ENCODE peak calls at places on chromosomes 3 and 15, in seven cellular contexts. One of them, this sample, is unnamed.

GRCh38 chr3:38116471-38117162 is 20.3 kb downstream of the ACAA1 start:
- DNase-seq in hepatocyte: no peak
- DNase-seq in trophoblast cell: no peak
- DNase-seq in ovary: no peak
- DNase-seq in suprapubic skin: peak; percentile 72
- DNase-seq in left ventricle myocardium inferior: no peak
- DNase-seq in CD8-positive, alpha-beta T cell: no peak
- DNase-seq in this sample: no peak

GRCh38 chr15:74406992-74407705 is 26.6 kb downstream of the SEMA7A start:
- DNase-seq in trophoblast cell: peak; percentile 88
- DNase-seq in suprapubic skin: no peak
- DNase-seq in CD8-positive, alpha-beta T cell: no peak
- DNase-seq in left ventricle myocardium inferior: no peak
- DNase-seq in hepatocyte: peak; percentile 60
- DNase-seq in ovary: peak; percentile 59
- DNase-seq in this sample: peak; percentile 70

GRCh38 chr3:74614133-74614967 is at the start of gene CNTN3:
- DNase-seq in trophoblast cell: peak; percentile 4
- DNase-seq in CD8-positive, alpha-beta T cell: no peak
- DNase-seq in hepatocyte: peak; percentile 74
- DNase-seq in suprapubic skin: no peak
- DNase-seq in ovary: peak; percentile 16
- DNase-seq in left ventricle myocardium inferior: peak; percentile 21
- DNase-seq in this sample: peak; percentile 64

GRCh38 chr15:90221251-90221900 is 12.4 kb downstream of the CIB1 start:
- DNase-seq in hepatocyte: peak; percentile 84
- DNase-seq in CD8-positive, alpha-beta T cell: no peak
- DNase-seq in left ventricle myocardium inferior: peak; percentile 74
- DNase-seq in suprapubic skin: no peak
- DNase-seq in trophoblast cell: peak; percentile 96
- DNase-seq in ovary: peak; percentile 85
- DNase-seq in this sample: peak; percentile 86

GRCh38 chr15:68309024-68309423 is 31.5 kb downstream of the FEM1B start:
- DNase-seq in left ventricle myocardium inferior: no peak
- DNase-seq in ovary: no peak
- DNase-seq in hepatocyte: no peak
- DNase-seq in CD8-positive, alpha-beta T cell: no peak
- DNase-seq in trophoblast cell: no peak
- DNase-seq in suprapubic skin: no peak
- DNase-seq in this sample: no peak

GRCh38 chr3:8443829-8444791 is 57.5 kb upstream of the LMCD1 start:
- DNase-seq in suprapubic skin: peak; percentile 88
- DNase-seq in left ventricle myocardium inferior: peak; percentile 77
- DNase-seq in trophoblast cell: peak; percentile 94
- DNase-seq in hepatocyte: peak; percentile 97
- DNase-seq in CD8-positive, alpha-beta T cell: no peak
- DNase-seq in ovary: peak; percentile 83
- DNase-seq in this sample: peak; percentile 96

GRCh38 chr15:77592768-77593167 is 39.9 kb downstream of the LINGO1 start:
- DNase-seq in trophoblast cell: no peak
- DNase-seq in left ventricle myocardium inferior: no peak
- DNase-seq in ovary: no peak
- DNase-seq in CD8-positive, alpha-beta T cell: no peak
- DNase-seq in suprapubic skin: no peak
- DNase-seq in hepatocyte: no peak
- DNase-seq in this sample: no peak

GRCh38 chr15:101250931-101251829 is 668 bp downstream of the CHSY1 start:
- DNase-seq in trophoblast cell: peak; percentile 54
- DNase-seq in suprapubic skin: no peak
- DNase-seq in ovary: peak; percentile 50
- DNase-seq in CD8-positive, alpha-beta T cell: no peak
- DNase-seq in left ventricle myocardium inferior: no peak
- DNase-seq in hepatocyte: peak; percentile 84
- DNase-seq in this sample: peak; percentile 70

GRCh38 chr15:80507638-80508316 is 103.6 kb downstream of the ARNT2 start:
- DNase-seq in CD8-positive, alpha-beta T cell: no peak
- DNase-seq in ovary: peak; percentile 46
- DNase-seq in suprapubic skin: no peak
- DNase-seq in trophoblast cell: peak; percentile 33
- DNase-seq in left ventricle myocardium inferior: no peak
- DNase-seq in hepatocyte: no peak
- DNase-seq in this sample: no peak

GRCh38 chr15:49313650-49314049 is 109.4 kb upstream of the FGF7 start:
- DNase-seq in trophoblast cell: no peak
- DNase-seq in ovary: no peak
- DNase-seq in CD8-positive, alpha-beta T cell: no peak
- DNase-seq in suprapubic skin: no peak
- DNase-seq in hepatocyte: no peak
- DNase-seq in left ventricle myocardium inferior: no peak
- DNase-seq in this sample: peak; percentile 42

GRCh38 chr15:36414670-36415069 is 164.8 kb upstream of the CDIN1 start:
- DNase-seq in trophoblast cell: no peak
- DNase-seq in suprapubic skin: no peak
- DNase-seq in CD8-positive, alpha-beta T cell: no peak
- DNase-seq in hepatocyte: no peak
- DNase-seq in left ventricle myocardium inferior: no peak
- DNase-seq in ovary: no peak
- DNase-seq in this sample: no peak

GRCh38 chr15:34336947-34337556 is 529 bp downstream of the SLC12A6 start:
- DNase-seq in left ventricle myocardium inferior: no peak
- DNase-seq in suprapubic skin: no peak
- DNase-seq in trophoblast cell: no peak
- DNase-seq in hepatocyte: no peak
- DNase-seq in ovary: no peak
- DNase-seq in CD8-positive, alpha-beta T cell: no peak
- DNase-seq in this sample: no peak

GRCh38 chr3:55416381-55416821 is 70.7 kb downstream of the WNT5A start:
- DNase-seq in ovary: no peak
- DNase-seq in suprapubic skin: no peak
- DNase-seq in hepatocyte: peak; percentile 62
- DNase-seq in CD8-positive, alpha-beta T cell: no peak
- DNase-seq in left ventricle myocardium inferior: no peak
- DNase-seq in trophoblast cell: no peak
- DNase-seq in this sample: no peak

GRCh38 chr3:195746751-195747150 is 26.0 kb downstream of the MUC20 start:
- DNase-seq in ovary: no peak
- DNase-seq in left ventricle myocardium inferior: no peak
- DNase-seq in hepatocyte: no peak
- DNase-seq in trophoblast cell: no peak
- DNase-seq in CD8-positive, alpha-beta T cell: no peak
- DNase-seq in suprapubic skin: no peak
- DNase-seq in this sample: no peak

GRCh38 chr3:122975163-122975923 is 52.2 kb downstream of the SEMA5B start:
- DNase-seq in hepatocyte: peak; percentile 62
- DNase-seq in trophoblast cell: peak; percentile 46
- DNase-seq in CD8-positive, alpha-beta T cell: no peak
- DNase-seq in suprapubic skin: no peak
- DNase-seq in left ventricle myocardium inferior: no peak
- DNase-seq in ovary: peak; percentile 68
- DNase-seq in this sample: peak; percentile 95

GRCh38 chr3:101279765-101280385 is 40.5 kb downstream of the IMPG2 start:
- DNase-seq in CD8-positive, alpha-beta T cell: no peak
- DNase-seq in trophoblast cell: no peak
- DNase-seq in left ventricle myocardium inferior: no peak
- DNase-seq in hepatocyte: no peak
- DNase-seq in ovary: no peak
- DNase-seq in suprapubic skin: no peak
- DNase-seq in this sample: no peak

GRCh38 chr3:12463686-12464085 is 20.6 kb upstream of the TSEN2 start:
- DNase-seq in ovary: no peak
- DNase-seq in hepatocyte: no peak
- DNase-seq in left ventricle myocardium inferior: no peak
- DNase-seq in CD8-positive, alpha-beta T cell: no peak
- DNase-seq in suprapubic skin: no peak
- DNase-seq in trophoblast cell: no peak
- DNase-seq in this sample: no peak

GRCh38 chr15:92809880-92810361 is 90.2 kb upstream of the CHD2 start:
- DNase-seq in CD8-positive, alpha-beta T cell: no peak
- DNase-seq in hepatocyte: peak; percentile 69
- DNase-seq in suprapubic skin: peak; percentile 77
- DNase-seq in left ventricle myocardium inferior: no peak
- DNase-seq in ovary: peak; percentile 58
- DNase-seq in trophoblast cell: peak; percentile 55
- DNase-seq in this sample: peak; percentile 62

GRCh38 chr15:69762373-69763148 is 309.9 kb downstream of the RPLP1 start:
- DNase-seq in suprapubic skin: no peak
- DNase-seq in trophoblast cell: peak; percentile 48
- DNase-seq in ovary: no peak
- DNase-seq in CD8-positive, alpha-beta T cell: no peak
- DNase-seq in hepatocyte: peak; percentile 28
- DNase-seq in left ventricle myocardium inferior: no peak
- DNase-seq in this sample: peak; percentile 82

GRCh38 chr3:129549006-129549800 is 6.2 kb downstream of the H1-8 start:
- DNase-seq in CD8-positive, alpha-beta T cell: no peak
- DNase-seq in trophoblast cell: peak; percentile 81
- DNase-seq in ovary: no peak
- DNase-seq in suprapubic skin: no peak
- DNase-seq in left ventricle myocardium inferior: no peak
- DNase-seq in hepatocyte: no peak
- DNase-seq in this sample: peak; percentile 59

GRCh38 chr15:50675524-50676144 is 11.0 kb downstream of the TRPM7 start:
- DNase-seq in ovary: no peak
- DNase-seq in hepatocyte: peak; percentile 30
- DNase-seq in CD8-positive, alpha-beta T cell: no peak
- DNase-seq in left ventricle myocardium inferior: no peak
- DNase-seq in trophoblast cell: peak; percentile 72
- DNase-seq in suprapubic skin: no peak
- DNase-seq in this sample: no peak

GRCh38 chr15:53009093-53009492 is 219.0 kb upstream of the ONECUT1 start:
- DNase-seq in suprapubic skin: no peak
- DNase-seq in trophoblast cell: no peak
- DNase-seq in ovary: no peak
- DNase-seq in CD8-positive, alpha-beta T cell: no peak
- DNase-seq in left ventricle myocardium inferior: no peak
- DNase-seq in hepatocyte: no peak
- DNase-seq in this sample: no peak

DNA sequence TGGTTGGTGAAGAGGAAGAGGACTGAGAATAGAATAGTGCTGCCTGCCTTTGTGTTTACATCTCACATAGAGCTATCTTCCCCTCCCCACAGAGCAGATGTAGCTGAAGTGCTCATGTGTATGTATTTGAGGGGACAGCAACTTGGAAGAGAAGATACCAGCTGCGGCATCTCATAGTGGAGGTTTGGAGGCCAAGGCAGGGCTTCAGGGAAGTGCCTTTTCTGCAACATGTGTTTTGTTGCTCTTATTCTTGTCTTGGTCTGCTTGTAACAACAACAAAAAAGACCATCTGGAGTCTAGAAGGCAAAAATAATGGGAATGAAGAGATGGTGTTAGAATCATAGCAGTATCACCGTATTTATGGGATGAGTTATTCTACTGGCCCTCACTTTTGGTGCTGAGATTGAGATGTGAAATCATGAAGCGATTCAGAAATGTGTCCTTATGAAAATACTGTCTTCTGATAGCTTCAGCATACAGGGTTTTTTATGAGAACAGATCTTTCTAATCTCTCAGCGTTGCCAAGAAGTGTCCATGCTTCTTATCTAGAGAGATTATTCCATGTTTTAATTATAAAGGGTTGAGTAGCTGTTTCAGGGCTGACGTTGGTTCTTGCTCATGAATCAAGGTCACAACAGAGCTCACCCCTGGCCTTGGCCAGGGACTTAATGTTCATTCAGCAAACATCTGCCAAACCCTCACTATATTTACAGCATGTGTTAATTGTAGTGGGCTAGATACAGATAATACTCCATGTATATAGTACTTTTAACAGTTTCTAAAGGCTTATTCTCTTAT is 58.0 kb downstream of the ITPR1 start:
- DNase-seq in ovary: peak; percentile 70
- DNase-seq in left ventricle myocardium inferior: peak; percentile 50
- DNase-seq in hepatocyte: no peak
- DNase-seq in trophoblast cell: no peak
- DNase-seq in suprapubic skin: no peak
- DNase-seq in CD8-positive, alpha-beta T cell: no peak
- DNase-seq in this sample: no peak
- H3K27ac ChIP-seq in ovary: peak overlapping the region; percentile 25
- H3K27ac ChIP-seq in left ventricle myocardium inferior: peak overlapping the region; percentile 79
- H3K27ac ChIP-seq in hepatocyte: peak overlapping the region; percentile 1
- H3K27ac ChIP-seq in trophoblast cell: no peak overlapping the region
- H3K27ac ChIP-seq in suprapubic skin: no peak overlapping the region
- H3K27ac ChIP-seq in CD8-positive, alpha-beta T cell: no peak overlapping the region
- H3K27ac ChIP-seq in this sample: no peak overlapping the region

DNA sequence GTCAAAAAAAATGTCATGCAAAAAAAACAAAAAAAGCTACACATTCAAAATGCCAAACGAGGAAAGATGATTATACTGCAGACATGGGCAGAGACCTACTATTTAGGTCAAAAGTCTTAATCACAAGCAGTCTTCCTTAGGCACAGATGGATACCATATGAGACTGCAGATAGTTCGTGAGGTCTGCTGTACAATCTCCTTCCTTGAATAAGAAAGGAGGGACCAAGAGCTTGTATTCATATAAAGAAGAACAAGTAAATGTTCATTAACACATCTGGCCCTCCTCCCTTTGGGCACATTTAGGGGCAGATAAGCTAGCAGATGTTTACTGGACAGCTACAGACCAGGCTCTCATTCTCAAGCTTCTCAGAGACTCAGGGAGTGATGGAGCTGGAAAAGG is 45.3 kb downstream of the ANXA2 start:
- DNase-seq in suprapubic skin: no peak
- DNase-seq in hepatocyte: no peak
- DNase-seq in CD8-positive, alpha-beta T cell: no peak
- DNase-seq in left ventricle myocardium inferior: no peak
- DNase-seq in trophoblast cell: no peak
- DNase-seq in ovary: no peak
- DNase-seq in this sample: no peak
- H3K27ac ChIP-seq in suprapubic skin: no peak overlapping the region
- H3K27ac ChIP-seq in hepatocyte: no peak overlapping the region
- H3K27ac ChIP-seq in CD8-positive, alpha-beta T cell: no peak overlapping the region
- H3K27ac ChIP-seq in left ventricle myocardium inferior: no peak overlapping the region
- H3K27ac ChIP-seq in trophoblast cell: no peak overlapping the region
- H3K27ac ChIP-seq in ovary: no peak overlapping the region
- H3K27ac ChIP-seq in this sample: no peak overlapping the region

GRCh38 chr15:78914027-78914764 is 30.6 kb downstream of the CTSH start:
- DNase-seq in hepatocyte: no peak
- DNase-seq in suprapubic skin: no peak
- DNase-seq in left ventricle myocardium inferior: no peak
- DNase-seq in CD8-positive, alpha-beta T cell: no peak
- DNase-seq in trophoblast cell: no peak
- DNase-seq in ovary: peak; percentile 65
- DNase-seq in this sample: peak; percentile 66
- H3K27ac ChIP-seq in hepatocyte: no peak overlapping the region
- H3K27ac ChIP-seq in suprapubic skin: peak overlapping the region; percentile 78
- H3K27ac ChIP-seq in left ventricle myocardium inferior: peak overlapping the region; percentile 37
- H3K27ac ChIP-seq in CD8-positive, alpha-beta T cell: no peak overlapping the region
- H3K27ac ChIP-seq in trophoblast cell: no peak overlapping the region
- H3K27ac ChIP-seq in ovary: peak overlapping the region; percentile 24
- H3K27ac ChIP-seq in this sample: no peak overlapping the region

GRCh38 chr3:98522538-98523281 is at the start of gene CLDND1:
- DNase-seq in trophoblast cell: peak; percentile 98
- DNase-seq in left ventricle myocardium inferior: peak; percentile 98
- DNase-seq in hepatocyte: peak; percentile 98
- DNase-seq in CD8-positive, alpha-beta T cell: peak; percentile 93
- DNase-seq in suprapubic skin: peak; percentile 97
- DNase-seq in ovary: peak; percentile 97
- DNase-seq in this sample: peak; percentile 99
- H3K27ac ChIP-seq in trophoblast cell: peak within 1 kb of the TSS; percentile 84
- H3K27ac ChIP-seq in left ventricle myocardium inferior: peak within 1 kb of the TSS; percentile 99
- H3K27ac ChIP-seq in hepatocyte: peak within 1 kb of the TSS; percentile 95
- H3K27ac ChIP-seq in CD8-positive, alpha-beta T cell: peak within 1 kb of the TSS; percentile 82
- H3K27ac ChIP-seq in suprapubic skin: peak within 1 kb of the TSS; percentile 97
- H3K27ac ChIP-seq in ovary: peak within 1 kb of the TSS; percentile 91
- H3K27ac ChIP-seq in this sample: peak within 1 kb of the TSS; percentile 91